ENCODE peak calls at places on chromosomes 1 and 21, in six cellular contexts. One of them, this sample, is unnamed.

GRCh38 chr1:155052412-155053400 is 1.6 kb downstream of the ADAM15 start:
- DNase-seq in spleen: no peak
- DNase-seq in fibroblast of mammary gland: no peak
- DNase-seq in choroid plexus epithelial cell: no peak
- DNase-seq in body of pancreas: no peak
- DNase-seq in heart left ventricle: peak
- DNase-seq in this sample: no peak

GRCh38 chr21:39637197-39637970 is 24.6 kb downstream of the B3GALT5 start:
- DNase-seq in spleen: no peak
- DNase-seq in fibroblast of mammary gland: no peak
- DNase-seq in choroid plexus epithelial cell: no peak
- DNase-seq in body of pancreas: peak
- DNase-seq in heart left ventricle: no peak
- DNase-seq in this sample: no peak

GRCh38 chr1:99441234-99442095 is 177.2 kb downstream of the PLPPR4 start:
- DNase-seq in spleen: no peak
- DNase-seq in fibroblast of mammary gland: peak
- DNase-seq in choroid plexus epithelial cell: peak
- DNase-seq in body of pancreas: no peak
- DNase-seq in heart left ventricle: no peak
- DNase-seq in this sample: no peak

GRCh38 chr1:153533689-153534201 is 2.0 kb downstream of the S100A6 start:
- DNase-seq in spleen: peak
- DNase-seq in fibroblast of mammary gland: peak
- DNase-seq in choroid plexus epithelial cell: peak
- DNase-seq in body of pancreas: no peak
- DNase-seq in heart left ventricle: no peak
- DNase-seq in this sample: no peak

GRCh38 chr1:28456078-28456477 is 49.8 kb upstream of the RCC1 start:
- DNase-seq in spleen: no peak
- DNase-seq in fibroblast of mammary gland: peak
- DNase-seq in choroid plexus epithelial cell: peak
- DNase-seq in body of pancreas: no peak
- DNase-seq in heart left ventricle: no peak
- DNase-seq in this sample: no peak

GRCh38 chr1:180098242-180098995 is 56.2 kb upstream of the QSOX1 start:
- DNase-seq in spleen: no peak
- DNase-seq in fibroblast of mammary gland: peak
- DNase-seq in choroid plexus epithelial cell: peak
- DNase-seq in body of pancreas: no peak
- DNase-seq in heart left ventricle: no peak
- DNase-seq in this sample: no peak

GRCh38 chr1:119773711-119774241 is 5.1 kb upstream of the HMGCS2 start:
- DNase-seq in spleen: no peak
- DNase-seq in fibroblast of mammary gland: peak
- DNase-seq in choroid plexus epithelial cell: peak
- DNase-seq in body of pancreas: no peak
- DNase-seq in heart left ventricle: no peak
- DNase-seq in this sample: no peak

GRCh38 chr1:8424539-8425116 is 106.7 kb downstream of the SLC45A1 start:
- DNase-seq in spleen: peak
- DNase-seq in fibroblast of mammary gland: no peak
- DNase-seq in choroid plexus epithelial cell: peak
- DNase-seq in body of pancreas: peak
- DNase-seq in heart left ventricle: peak
- DNase-seq in this sample: peak

GRCh38 chr1:19435851-19436465 is 49.4 kb downstream of the CAPZB start:
- DNase-seq in spleen: no peak
- DNase-seq in fibroblast of mammary gland: peak
- DNase-seq in choroid plexus epithelial cell: peak
- DNase-seq in body of pancreas: no peak
- DNase-seq in heart left ventricle: no peak
- DNase-seq in this sample: no peak

GRCh38 chr1:225534772-225535171 is 106.9 kb upstream of the LBR start:
- DNase-seq in spleen: no peak
- DNase-seq in fibroblast of mammary gland: no peak
- DNase-seq in choroid plexus epithelial cell: no peak
- DNase-seq in body of pancreas: no peak
- DNase-seq in heart left ventricle: no peak
- DNase-seq in this sample: no peak

GRCh38 chr1:201546093-201546492 is 7.2 kb downstream of the NAV1 start:
- DNase-seq in spleen: no peak
- DNase-seq in fibroblast of mammary gland: no peak
- DNase-seq in choroid plexus epithelial cell: no peak
- DNase-seq in body of pancreas: no peak
- DNase-seq in heart left ventricle: no peak
- DNase-seq in this sample: no peak
- TF ChIP-seq CTCF in spleen: no peak
- TF ChIP-seq CTCF in fibroblast of mammary gland: no peak
- TF ChIP-seq CTCF in choroid plexus epithelial cell: peak
- TF ChIP-seq CTCF in body of pancreas: no peak
- TF ChIP-seq CTCF in heart left ventricle: no peak
- TF ChIP-seq CTCF in this sample: no peak

DNA sequence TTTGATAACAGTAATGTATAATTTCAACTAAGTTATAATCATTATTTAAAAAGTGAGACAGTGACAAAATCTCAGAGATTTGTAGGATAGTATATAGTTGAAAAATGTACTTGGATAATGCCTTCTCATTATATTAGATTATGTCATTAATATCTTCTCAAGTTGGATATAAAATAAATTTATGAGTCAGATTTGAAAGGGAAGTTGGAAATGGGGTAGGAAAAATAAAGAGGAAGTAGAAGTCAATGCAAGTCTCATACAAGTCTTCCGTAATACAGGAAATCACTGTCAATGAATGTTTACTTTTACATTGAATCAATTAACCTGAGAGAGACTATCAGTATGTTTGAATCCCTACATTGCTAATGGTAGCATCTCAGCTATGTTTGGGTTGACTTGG is 16.3 kb upstream of the RNPC3 start:
- DNase-seq in spleen: no peak
- DNase-seq in fibroblast of mammary gland: no peak
- DNase-seq in choroid plexus epithelial cell: no peak
- DNase-seq in body of pancreas: no peak
- DNase-seq in heart left ventricle: no peak
- DNase-seq in this sample: no peak
- TF ChIP-seq CTCF in spleen: no peak
- TF ChIP-seq CTCF in fibroblast of mammary gland: no peak
- TF ChIP-seq CTCF in choroid plexus epithelial cell: no peak
- TF ChIP-seq CTCF in body of pancreas: no peak
- TF ChIP-seq CTCF in heart left ventricle: no peak
- TF ChIP-seq CTCF in this sample: no peak

DNA sequence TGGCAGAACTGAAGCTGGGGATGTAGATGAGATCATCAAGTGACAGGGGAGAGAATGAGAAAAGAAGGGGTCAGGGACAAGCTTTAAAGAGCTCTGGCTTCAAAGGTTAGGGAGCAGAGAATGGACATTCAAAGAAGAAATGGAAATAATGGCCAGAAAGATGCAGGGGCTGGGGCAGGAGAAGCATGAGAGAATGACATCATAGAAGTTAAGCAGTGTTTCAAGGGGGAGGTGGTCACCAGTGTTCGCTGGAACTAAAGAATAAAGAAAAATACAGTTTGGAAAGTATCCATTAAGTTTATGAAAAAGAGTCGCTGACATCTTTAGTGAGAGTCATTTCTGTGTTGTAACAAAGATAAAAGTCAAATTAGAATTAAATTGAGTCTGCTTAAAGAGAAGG is 44.3 kb downstream of the TARBP1 start:
- DNase-seq in spleen: no peak
- DNase-seq in fibroblast of mammary gland: no peak
- DNase-seq in choroid plexus epithelial cell: no peak
- DNase-seq in body of pancreas: no peak
- DNase-seq in heart left ventricle: no peak
- DNase-seq in this sample: no peak
- TF ChIP-seq CTCF in spleen: no peak
- TF ChIP-seq CTCF in fibroblast of mammary gland: no peak
- TF ChIP-seq CTCF in choroid plexus epithelial cell: no peak
- TF ChIP-seq CTCF in body of pancreas: no peak
- TF ChIP-seq CTCF in heart left ventricle: no peak
- TF ChIP-seq CTCF in this sample: no peak

GRCh38 chr1:59635057-59635456 is 179.7 kb upstream of the HOOK1 start:
- DNase-seq in spleen: no peak
- DNase-seq in fibroblast of mammary gland: peak
- DNase-seq in choroid plexus epithelial cell: no peak
- DNase-seq in body of pancreas: no peak
- DNase-seq in heart left ventricle: no peak
- DNase-seq in this sample: no peak

GRCh38 chr1:59643526-59643925 is 171.2 kb upstream of the HOOK1 start:
- DNase-seq in spleen: no peak
- DNase-seq in fibroblast of mammary gland: no peak
- DNase-seq in choroid plexus epithelial cell: no peak
- DNase-seq in body of pancreas: no peak
- DNase-seq in heart left ventricle: no peak
- DNase-seq in this sample: no peak

GRCh38 chr1:59640851-59641250 is 173.9 kb upstream of the HOOK1 start:
- DNase-seq in spleen: no peak
- DNase-seq in fibroblast of mammary gland: no peak
- DNase-seq in choroid plexus epithelial cell: no peak
- DNase-seq in body of pancreas: no peak
- DNase-seq in heart left ventricle: peak
- DNase-seq in this sample: no peak

GRCh38 chr1:59641861-59642260 is 172.9 kb upstream of the HOOK1 start:
- DNase-seq in spleen: no peak
- DNase-seq in fibroblast of mammary gland: no peak
- DNase-seq in choroid plexus epithelial cell: no peak
- DNase-seq in body of pancreas: no peak
- DNase-seq in heart left ventricle: no peak
- DNase-seq in this sample: no peak

GRCh38 chr1:59638172-59638800 is 176.5 kb upstream of the HOOK1 start:
- DNase-seq in spleen: no peak
- DNase-seq in fibroblast of mammary gland: peak
- DNase-seq in choroid plexus epithelial cell: peak
- DNase-seq in body of pancreas: peak
- DNase-seq in heart left ventricle: no peak
- DNase-seq in this sample: peak
- TF ChIP-seq CTCF in spleen: no peak
- TF ChIP-seq CTCF in fibroblast of mammary gland: peak
- TF ChIP-seq CTCF in choroid plexus epithelial cell: peak
- TF ChIP-seq CTCF in body of pancreas: peak
- TF ChIP-seq CTCF in heart left ventricle: no peak
- TF ChIP-seq CTCF in this sample: no peak

DNA sequence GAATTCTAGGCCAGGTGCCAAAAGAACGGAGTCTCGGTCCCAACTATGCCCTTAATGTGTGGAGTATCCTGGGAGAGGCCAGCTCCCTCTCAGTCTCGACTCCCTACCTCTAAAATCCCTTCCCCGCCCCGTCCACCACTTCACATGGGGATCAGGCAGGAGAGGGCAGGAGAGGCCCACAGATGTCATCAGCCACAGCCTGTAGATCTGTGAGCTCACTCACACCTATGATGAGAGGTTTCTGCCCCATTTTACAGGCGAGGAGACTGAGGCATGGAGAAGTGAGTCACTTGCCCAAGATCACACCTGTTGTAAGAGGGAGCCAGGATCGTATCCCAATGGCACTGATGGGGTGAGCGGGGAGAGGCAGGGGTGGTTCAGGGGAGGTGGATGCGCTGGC is 20.4 kb upstream of the EPHA8 start:
- DNase-seq in spleen: no peak
- DNase-seq in fibroblast of mammary gland: no peak
- DNase-seq in choroid plexus epithelial cell: no peak
- DNase-seq in body of pancreas: no peak
- DNase-seq in heart left ventricle: peak
- DNase-seq in this sample: no peak
- TF ChIP-seq CTCF in spleen: no peak
- TF ChIP-seq CTCF in fibroblast of mammary gland: no peak
- TF ChIP-seq CTCF in choroid plexus epithelial cell: no peak
- TF ChIP-seq CTCF in body of pancreas: no peak
- TF ChIP-seq CTCF in heart left ventricle: no peak
- TF ChIP-seq CTCF in this sample: no peak

GRCh38 chr1:156682166-156682890 is 5.1 kb upstream of the NES start:
- DNase-seq in spleen: no peak
- DNase-seq in fibroblast of mammary gland: no peak
- DNase-seq in choroid plexus epithelial cell: no peak
- DNase-seq in body of pancreas: no peak
- DNase-seq in heart left ventricle: no peak
- DNase-seq in this sample: peak
- TF ChIP-seq CTCF in spleen: no peak
- TF ChIP-seq CTCF in fibroblast of mammary gland: no peak
- TF ChIP-seq CTCF in choroid plexus epithelial cell: peak
- TF ChIP-seq CTCF in body of pancreas: no peak
- TF ChIP-seq CTCF in heart left ventricle: no peak
- TF ChIP-seq CTCF in this sample: no peak

DNA sequence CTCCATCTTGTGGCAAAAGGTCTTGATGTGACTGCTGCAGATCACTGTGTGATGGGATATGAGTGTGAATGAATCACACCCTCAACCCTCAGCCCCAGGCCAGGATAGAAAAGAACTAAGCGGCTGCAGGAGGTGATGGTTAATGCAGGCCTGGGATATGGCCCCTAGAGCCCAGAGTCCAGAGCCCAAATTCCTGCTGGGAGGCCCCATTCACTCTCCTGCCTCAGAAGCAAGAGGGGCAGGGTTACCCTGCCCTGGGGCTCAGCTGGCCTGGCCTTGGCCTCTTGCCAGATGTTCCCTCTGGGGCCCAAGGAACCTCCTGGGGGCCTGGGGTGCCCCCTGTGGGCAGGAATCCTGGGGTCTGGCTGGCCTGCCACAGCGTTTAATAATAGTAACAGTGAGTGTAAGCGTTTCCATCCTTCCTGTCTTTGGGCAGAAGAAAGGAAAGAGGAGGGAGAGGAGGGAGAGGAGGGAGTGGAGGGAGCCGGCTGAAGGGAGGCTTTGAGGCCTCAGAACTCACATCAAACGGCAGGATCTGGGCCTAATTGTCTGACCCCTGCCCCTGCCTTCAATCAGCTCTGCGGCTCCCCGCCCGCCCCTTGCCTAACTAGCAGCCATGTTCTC is 26.2 kb downstream of the DMAP1 start:
- DNase-seq in spleen: peak
- DNase-seq in fibroblast of mammary gland: peak
- DNase-seq in choroid plexus epithelial cell: peak
- DNase-seq in body of pancreas: no peak
- DNase-seq in heart left ventricle: no peak
- DNase-seq in this sample: peak
- TF ChIP-seq CTCF in spleen: no peak
- TF ChIP-seq CTCF in fibroblast of mammary gland: peak
- TF ChIP-seq CTCF in choroid plexus epithelial cell: peak
- TF ChIP-seq CTCF in body of pancreas: no peak
- TF ChIP-seq CTCF in heart left ventricle: peak
- TF ChIP-seq CTCF in this sample: no peak

This sample was measured in endothelial cell.